ENCODE peak calls at places on chromosomes 5 and 9, in seven cellular contexts. One of them, this sample, is unnamed.

GRCh38 chr5:132380047-132380446 is 10.5 kb downstream of the SLC22A5 start:
- DNase-seq in ovary: no peak
- DNase-seq in upper lobe of left lung: no peak
- DNase-seq in A549: no peak
- DNase-seq in stomach: no peak
- DNase-seq in H1: no peak
- DNase-seq in sigmoid colon: no peak
- DNase-seq in this sample: peak; percentile 29

GRCh38 chr5:141343242-141343952 is at the start of gene PCDHGA3:
- DNase-seq in A549: peak; percentile 61
- DNase-seq in sigmoid colon: no peak
- DNase-seq in H1: no peak
- DNase-seq in upper lobe of left lung: no peak
- DNase-seq in ovary: no peak
- DNase-seq in stomach: no peak
- DNase-seq in this sample: no peak

GRCh38 chr5:96236051-96236450 is 197.0 kb downstream of the PCSK1 start:
- DNase-seq in H1: no peak
- DNase-seq in sigmoid colon: no peak
- DNase-seq in upper lobe of left lung: no peak
- DNase-seq in stomach: no peak
- DNase-seq in ovary: no peak
- DNase-seq in A549: no peak
- DNase-seq in this sample: no peak

GRCh38 chr5:78587775-78588291 is 60.7 kb downstream of the LHFPL2 start:
- DNase-seq in A549: no peak
- DNase-seq in stomach: no peak
- DNase-seq in upper lobe of left lung: peak; percentile 23
- DNase-seq in sigmoid colon: no peak
- DNase-seq in ovary: no peak
- DNase-seq in H1: no peak
- DNase-seq in this sample: no peak

GRCh38 chr5:1946122-1946677 is 63.5 kb upstream of the IRX4 start:
- DNase-seq in A549: no peak
- DNase-seq in H1: no peak
- DNase-seq in sigmoid colon: peak; percentile 33
- DNase-seq in ovary: no peak
- DNase-seq in stomach: no peak
- DNase-seq in upper lobe of left lung: no peak
- DNase-seq in this sample: no peak

GRCh38 chr5:106873558-106873957 is 797.2 kb downstream of the EFNA5 start:
- DNase-seq in A549: no peak
- DNase-seq in upper lobe of left lung: no peak
- DNase-seq in ovary: no peak
- DNase-seq in stomach: no peak
- DNase-seq in sigmoid colon: no peak
- DNase-seq in H1: no peak
- DNase-seq in this sample: no peak

GRCh38 chr5:149134778-149135169 is 6.5 kb upstream of the ABLIM3 start:
- DNase-seq in upper lobe of left lung: no peak
- DNase-seq in H1: no peak
- DNase-seq in stomach: no peak
- DNase-seq in ovary: no peak
- DNase-seq in A549: no peak
- DNase-seq in sigmoid colon: no peak
- DNase-seq in this sample: no peak

GRCh38 chr5:179319741-179320281 is 25.4 kb downstream of the ADAMTS2 start:
- DNase-seq in stomach: no peak
- DNase-seq in ovary: no peak
- DNase-seq in H1: no peak
- DNase-seq in A549: no peak
- DNase-seq in upper lobe of left lung: no peak
- DNase-seq in sigmoid colon: peak; percentile 63
- DNase-seq in this sample: no peak

GRCh38 chr5:17355585-17356346 is 138.3 kb downstream of the BASP1 start:
- DNase-seq in sigmoid colon: no peak
- DNase-seq in upper lobe of left lung: no peak
- DNase-seq in ovary: no peak
- DNase-seq in H1: no peak
- DNase-seq in stomach: no peak
- DNase-seq in A549: peak; percentile 56
- DNase-seq in this sample: no peak

GRCh38 chr9:129373361-129373760 is 195.3 kb upstream of the IER5L start:
- DNase-seq in ovary: no peak
- DNase-seq in A549: no peak
- DNase-seq in sigmoid colon: no peak
- DNase-seq in upper lobe of left lung: no peak
- DNase-seq in H1: no peak
- DNase-seq in stomach: no peak
- DNase-seq in this sample: no peak

DNA sequence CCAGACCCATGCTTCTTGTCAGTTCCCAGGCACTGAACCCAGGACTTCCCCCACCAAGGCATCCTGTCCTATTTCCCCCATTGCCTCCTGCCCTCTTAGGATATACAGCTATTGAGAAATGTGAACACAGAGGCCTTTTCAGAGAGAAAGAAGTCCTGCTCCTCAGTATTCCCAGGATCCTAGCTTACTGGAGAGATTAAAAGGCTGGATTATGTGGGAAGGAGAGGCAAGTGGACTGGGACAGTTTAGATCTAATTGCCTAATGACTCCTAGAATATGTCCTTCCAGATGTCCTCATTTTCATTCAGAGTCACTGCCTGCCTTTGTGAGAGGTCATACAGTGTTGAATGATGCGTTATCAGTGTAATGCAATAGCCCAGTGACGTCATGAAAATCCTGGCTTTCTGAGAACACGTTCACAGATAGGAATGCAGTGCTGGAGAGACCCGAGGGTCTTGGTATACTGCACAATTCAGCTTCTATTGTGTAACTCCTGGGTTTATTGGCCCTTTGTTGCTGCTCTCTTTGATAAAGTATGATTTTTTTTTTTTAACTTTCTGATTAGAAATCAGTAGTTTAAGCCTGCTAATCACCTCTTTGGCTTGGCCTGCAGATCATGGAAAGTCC is 26.2 kb downstream of the WWC1 start:
- DNase-seq in A549: peak; percentile 98
- DNase-seq in H1: no peak
- DNase-seq in ovary: no peak
- DNase-seq in upper lobe of left lung: no peak
- DNase-seq in sigmoid colon: no peak
- DNase-seq in stomach: peak; percentile 44
- DNase-seq in this sample: no peak
- TF ChIP-seq EP300 in A549: peak; percentile 98
- TF ChIP-seq EP300 in H1: no peak
- TF ChIP-seq EP300 in ovary: no peak
- TF ChIP-seq EP300 in upper lobe of left lung: no peak
- TF ChIP-seq EP300 in sigmoid colon: no peak
- TF ChIP-seq EP300 in stomach: no peak
- TF ChIP-seq EP300 in this sample: no peak

GRCh38 chr5:116574682-116575634 is at the start of gene SEMA6A:
- DNase-seq in H1: peak; percentile 98
- DNase-seq in ovary: peak; percentile 91
- DNase-seq in upper lobe of left lung: peak; percentile 75
- DNase-seq in stomach: peak; percentile 90
- DNase-seq in A549: peak; percentile 82
- DNase-seq in sigmoid colon: peak; percentile 97
- DNase-seq in this sample: peak; percentile 96
- TF ChIP-seq EP300 in H1: no peak
- TF ChIP-seq EP300 in ovary: no peak
- TF ChIP-seq EP300 in upper lobe of left lung: no peak
- TF ChIP-seq EP300 in stomach: no peak
- TF ChIP-seq EP300 in A549: no peak
- TF ChIP-seq EP300 in sigmoid colon: no peak
- TF ChIP-seq EP300 in this sample: no peak

GRCh38 chr5:150320048-150320555 is 17.4 kb upstream of the ARSI start:
- DNase-seq in upper lobe of left lung: no peak
- DNase-seq in ovary: peak; percentile 68
- DNase-seq in stomach: peak; percentile 30
- DNase-seq in H1: no peak
- DNase-seq in A549: peak; percentile 68
- DNase-seq in sigmoid colon: peak; percentile 95
- DNase-seq in this sample: peak; percentile 95
- TF ChIP-seq EP300 in upper lobe of left lung: no peak
- TF ChIP-seq EP300 in ovary: no peak
- TF ChIP-seq EP300 in stomach: no peak
- TF ChIP-seq EP300 in H1: no peak
- TF ChIP-seq EP300 in A549: no peak
- TF ChIP-seq EP300 in sigmoid colon: no peak
- TF ChIP-seq EP300 in this sample: no peak

GRCh38 chr9:784202-784601 is 57.3 kb upstream of the DMRT1 start:
- DNase-seq in A549: no peak
- DNase-seq in sigmoid colon: no peak
- DNase-seq in stomach: no peak
- DNase-seq in upper lobe of left lung: no peak
- DNase-seq in ovary: no peak
- DNase-seq in H1: no peak
- DNase-seq in this sample: no peak
- TF ChIP-seq EP300 in A549: no peak
- TF ChIP-seq EP300 in sigmoid colon: no peak
- TF ChIP-seq EP300 in stomach: no peak
- TF ChIP-seq EP300 in upper lobe of left lung: no peak
- TF ChIP-seq EP300 in ovary: no peak
- TF ChIP-seq EP300 in H1: no peak
- TF ChIP-seq EP300 in this sample: no peak

GRCh38 chr5:173057062-173057924 is 1.1 kb downstream of the CREBRF start:
- DNase-seq in H1: peak; percentile 98
- DNase-seq in A549: peak; percentile 99
- DNase-seq in upper lobe of left lung: peak; percentile 99
- DNase-seq in stomach: peak; percentile 99
- DNase-seq in sigmoid colon: peak; percentile 99
- DNase-seq in ovary: peak; percentile 99
- DNase-seq in this sample: peak; percentile 100

GRCh38 chr5:173056783-173057061 is 570 bp downstream of the CREBRF start:
- DNase-seq in stomach: no peak
- DNase-seq in A549: no peak
- DNase-seq in ovary: no peak
- DNase-seq in upper lobe of left lung: no peak
- DNase-seq in sigmoid colon: no peak
- DNase-seq in H1: no peak
- DNase-seq in this sample: no peak

GRCh38 chr5:173055042-173055721 is 970 bp upstream of the CREBRF start:
- DNase-seq in upper lobe of left lung: no peak
- DNase-seq in ovary: no peak
- DNase-seq in A549: no peak
- DNase-seq in sigmoid colon: no peak
- DNase-seq in H1: no peak
- DNase-seq in stomach: no peak
- DNase-seq in this sample: no peak

GRCh38 chr5:173055983-173056782 is at the start of gene CREBRF:
- DNase-seq in stomach: peak; percentile 98
- DNase-seq in sigmoid colon: peak; percentile 99
- DNase-seq in ovary: peak; percentile 97
- DNase-seq in upper lobe of left lung: peak; percentile 97
- DNase-seq in A549: peak; percentile 94
- DNase-seq in H1: peak; percentile 95
- DNase-seq in this sample: peak; percentile 100

GRCh38 chr5:173055722-173055982 is 500 bp upstream of the CREBRF start:
- DNase-seq in A549: no peak
- DNase-seq in ovary: no peak
- DNase-seq in upper lobe of left lung: no peak
- DNase-seq in sigmoid colon: no peak
- DNase-seq in H1: no peak
- DNase-seq in stomach: no peak
- DNase-seq in this sample: no peak
- TF ChIP-seq EP300 in A549: no peak
- TF ChIP-seq EP300 in ovary: no peak
- TF ChIP-seq EP300 in upper lobe of left lung: no peak
- TF ChIP-seq EP300 in sigmoid colon: no peak
- TF ChIP-seq EP300 in H1: no peak
- TF ChIP-seq EP300 in stomach: no peak
- TF ChIP-seq EP300 in this sample: no peak

DNA sequence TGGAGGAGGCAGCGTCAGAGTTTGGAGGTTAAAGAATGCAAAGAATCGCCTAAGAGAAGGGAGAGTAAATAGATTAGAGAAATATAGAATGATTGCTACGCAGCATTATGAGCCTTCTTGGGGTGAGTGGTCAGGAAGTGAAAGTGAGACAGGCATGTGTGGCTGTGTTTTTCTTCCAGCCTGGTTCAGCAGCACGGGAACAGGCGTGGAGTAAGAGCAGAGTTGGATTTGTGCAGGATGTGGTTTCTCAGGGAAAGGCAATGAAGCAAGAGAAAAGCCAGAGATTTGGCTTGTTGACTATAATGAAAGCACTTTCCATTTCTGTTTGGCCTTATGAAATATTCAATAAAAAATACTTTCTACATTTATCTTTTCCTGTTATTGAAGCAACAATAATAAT is 34.3 kb upstream of the FRMD3 start:
- DNase-seq in stomach: no peak
- DNase-seq in ovary: no peak
- DNase-seq in A549: no peak
- DNase-seq in upper lobe of left lung: no peak
- DNase-seq in sigmoid colon: no peak
- DNase-seq in H1: no peak
- DNase-seq in this sample: no peak
- TF ChIP-seq EP300 in stomach: no peak
- TF ChIP-seq EP300 in ovary: no peak
- TF ChIP-seq EP300 in A549: no peak
- TF ChIP-seq EP300 in upper lobe of left lung: no peak
- TF ChIP-seq EP300 in sigmoid colon: no peak
- TF ChIP-seq EP300 in H1: no peak
- TF ChIP-seq EP300 in this sample: no peak

GRCh38 chr5:58481066-58481676 is 10.1 kb upstream of the GAPT start:
- DNase-seq in upper lobe of left lung: no peak
- DNase-seq in H1: no peak
- DNase-seq in sigmoid colon: no peak
- DNase-seq in ovary: no peak
- DNase-seq in stomach: no peak
- DNase-seq in A549: no peak
- DNase-seq in this sample: no peak
- TF ChIP-seq EP300 in upper lobe of left lung: no peak
- TF ChIP-seq EP300 in H1: no peak
- TF ChIP-seq EP300 in sigmoid colon: no peak
- TF ChIP-seq EP300 in ovary: no peak
- TF ChIP-seq EP300 in stomach: no peak
- TF ChIP-seq EP300 in A549: no peak
- TF ChIP-seq EP300 in this sample: no peak

This sample was measured in esophagus muscularis mucosa.